ENCODE peak calls at places on chromosomes 6 and 20, in seven cellular contexts. S is GM23248; N is A549; B is posterior cingulate gyrus; T is activated T-cell treated with anti-CD3 and anti-CD28 coated beads, Interleukin-2, amount 50 U/mL, for 72 hours; J is Karpas-422; H is Kasumi-1. C is an unnamed sample.

GRCh38 chr6:51265426-51265825 is 446.8 kb downstream of the TFAP2B start:
- DNase-seq in T (no peak), H (peak), B (no peak), N (no peak), S (no peak), J (no peak), C (no peak)

GRCh38 chr6:146297815-146298214 is 245.8 kb upstream of the RAB32 start:
- DNase-seq in N (no peak), T (no peak), B (no peak), H (no peak), S (peak), J (no peak), C (no peak)

GRCh38 chr20:36644032-36644712 is 1.8 kb downstream of the SLA2 start:
- DNase-seq in B (no peak), T (peak), J (no peak), S (no peak), H (no peak), N (no peak), C (no peak)

GRCh38 chr6:144151010-144151727 is 852 bp downstream of the STX11 start:
- DNase-seq in N (peak), H (peak), J (no peak), T (peak), S (peak), B (no peak), C (peak)

GRCh38 chr6:115899883-115900282 is 160.8 kb downstream of the FRK start:
- DNase-seq in N (no peak), J (peak), S (no peak), H (peak), B (no peak), T (no peak), C (no peak)

GRCh38 chr6:43271103-43271815 is 26.8 kb upstream of the SLC22A7 start:
- DNase-seq in B (no peak), H (no peak), S (no peak), N (no peak), T (no peak), J (peak), C (no peak)

GRCh38 chr20:23143986-23144695 is 58.0 kb upstream of the CD93 start:
- DNase-seq in J (no peak), N (no peak), S (no peak), T (no peak), B (no peak), H (no peak), C (no peak)

GRCh38 chr6:22754111-22754510 is 184.7 kb downstream of the HDGFL1 start:
- DNase-seq in S (no peak), B (no peak), J (no peak), N (no peak), T (no peak), H (no peak), C (peak)

GRCh38 chr6:170524188-170524535 is 28.9 kb downstream of the PSMB1 start:
- DNase-seq in T (no peak), H (no peak), J (peak), B (no peak), N (no peak), S (no peak), C (no peak)

GRCh38 chr6:29631860-29632731 is 887 bp downstream of the GABBR1 start:
- DNase-seq in J (peak), H (no peak), B (peak), N (peak), T (peak), S (peak), C (peak)

GRCh38 chr6:167350731-167351655 is 26.1 kb downstream of the TTLL2 start:
- DNase-seq in T (peak), B (peak), H (peak), J (peak), S (peak), N (peak), C (peak)

GRCh38 chr6:53358440-53359087 is 9.8 kb upstream of the ELOVL5 start:
- DNase-seq in S (no peak), B (no peak), N (no peak), T (no peak), J (peak), H (peak), C (no peak)

GRCh38 chr6:133682506-133683290 is 206.2 kb upstream of the TCF21 start:
- DNase-seq in J (no peak), B (no peak), H (no peak), S (peak), T (no peak), N (no peak), C (no peak)

GRCh38 chr20:51236396-51236795 is 213.5 kb upstream of the KCNG1 start:
- DNase-seq in B (no peak), T (no peak), N (no peak), J (no peak), H (no peak), S (peak), C (peak)

GRCh38 chr20:8389381-8390368 is 257.6 kb downstream of the PLCB1 start:
- DNase-seq in H (peak), B (no peak), N (peak), J (peak), S (peak), T (no peak), C (peak)

GRCh38 chr6:111173341-111173740 is 86.0 kb downstream of the SLC16A10 start:
- DNase-seq in H (no peak), T (no peak), J (no peak), B (no peak), N (no peak), S (no peak), C (no peak)

GRCh38 chr20:7696311-7696710 is 243.9 kb downstream of the HAO1 start:
- DNase-seq in S (peak), T (no peak), J (no peak), N (no peak), H (no peak), B (no peak), C (peak)

GRCh38 chr20:40970218-40970617 is 58.4 kb upstream of the TOP1 start:
- DNase-seq in B (no peak), T (no peak), N (no peak), H (no peak), S (no peak), J (no peak), C (peak)

GRCh38 chr20:37383229-37383989 is 37.5 kb downstream of the SRC start:
- DNase-seq in N (peak), B (no peak), T (no peak), H (no peak), S (peak), J (peak), C (peak)